ENCODE peak calls at places on chromosome 11, in ten cellular contexts. O, Y, C, I, X, A, D, V, S and K are unnamed samples.

GRCh38 chr11:101583180-101584128 is at the start of gene TRPC6:
- DNase-seq in O (no peak), Y (no peak), C (peak; percentile 6), I (no peak), X (no peak), A (no peak), D (peak; percentile 62), V (peak; percentile 27), S (no peak), K (peak; percentile 1)

GRCh38 chr11:33808228-33808828 is 34.0 kb upstream of the FBXO3 start:
- DNase-seq in O (peak; percentile 86), Y (peak; percentile 77), C (peak; percentile 76), I (peak; percentile 74), X (peak; percentile 91), A (peak; percentile 86), D (peak; percentile 87), V (peak; percentile 80), S (peak; percentile 59), K (peak; percentile 45)

GRCh38 chr11:69632900-69633299 is 8.1 kb upstream of the CCND1 start:
- DNase-seq in O (no peak), Y (no peak), C (no peak), I (no peak), X (peak; percentile 35), A (no peak), D (no peak), V (no peak), S (no peak), K (no peak)

GRCh38 chr11:71465054-71465453 is 12.1 kb downstream of the NADSYN1 start:
- DNase-seq in O (no peak), Y (no peak), C (no peak), I (no peak), X (no peak), A (no peak), D (no peak), V (no peak), S (no peak), K (no peak)

GRCh38 chr11:3163241-3163981 is 1.7 kb downstream of the OSBPL5 start:
- DNase-seq in O (no peak), Y (no peak), C (no peak), I (no peak), X (no peak), A (no peak), D (peak; percentile 36), V (no peak), S (no peak), K (no peak)

GRCh38 chr11:95229199-95230053 is 1.6 kb downstream of the SESN3 start:
- DNase-seq in O (no peak), Y (no peak), C (no peak), I (no peak), X (peak; percentile 77), A (no peak), D (peak; percentile 63), V (peak; percentile 55), S (no peak), K (no peak)

GRCh38 chr11:61717286-61718033 is 35.0 kb upstream of the MYRF start:
- DNase-seq in O (no peak), Y (no peak), C (no peak), I (no peak), X (no peak), A (no peak), D (no peak), V (no peak), S (no peak), K (no peak)

GRCh38 chr11:128290106-128290840 is 297.1 kb downstream of the ETS1 start:
- DNase-seq in O (peak; percentile 35), Y (peak; percentile 91), C (peak; percentile 77), I (peak; percentile 69), X (no peak), A (peak; percentile 77), D (peak; percentile 90), V (peak; percentile 84), S (peak; percentile 83), K (peak; percentile 78)

GRCh38 chr11:22244986-22245592 is 52.2 kb downstream of the ANO5 start:
- DNase-seq in O (peak; percentile 0), Y (peak; percentile 21), C (peak; percentile 5), I (peak; percentile 2), X (no peak), A (no peak), D (peak; percentile 7), V (peak; percentile 37), S (peak; percentile 2), K (peak; percentile 7)

GRCh38 chr11:57982763-57983162 is 40.9 kb upstream of the OR9Q1 start:
- DNase-seq in O (no peak), Y (no peak), C (no peak), I (no peak), X (no peak), A (no peak), D (no peak), V (no peak), S (no peak), K (no peak)

GRCh38 chr11:124194696-124195418 is 11.7 kb downstream of the OR10D3 start:
- DNase-seq in O (peak; percentile 8), Y (peak; percentile 52), C (peak; percentile 38), I (peak; percentile 18), X (no peak), A (no peak), D (peak; percentile 42), V (peak; percentile 53), S (peak; percentile 45), K (peak; percentile 30)